ENCODE peak calls at places on chromosomes 4 and X, in seven cellular contexts. One of them, this sample, is unnamed.

GRCh38 chr4:115433501-115433900 is 320.1 kb upstream of the NDST4 start:
- DNase-seq in HCT116: no peak
- DNase-seq in H9: no peak
- DNase-seq in OCI-LY7: no peak
- DNase-seq in neural progenitor cell: no peak
- DNase-seq in mesenchymal stem cell: no peak
- DNase-seq in hepatocyte: no peak
- DNase-seq in this sample: no peak

GRCh38 chr4:77819409-77819835 is 254 bp upstream of the CNOT6L start:
- DNase-seq in HCT116: no peak
- DNase-seq in H9: peak
- DNase-seq in OCI-LY7: peak
- DNase-seq in neural progenitor cell: no peak
- DNase-seq in mesenchymal stem cell: peak
- DNase-seq in hepatocyte: peak
- DNase-seq in this sample: no peak

GRCh38 chr4:1842993-1843448 is 12.9 kb downstream of the LETM1 start:
- DNase-seq in HCT116: no peak
- DNase-seq in H9: no peak
- DNase-seq in OCI-LY7: no peak
- DNase-seq in neural progenitor cell: no peak
- DNase-seq in mesenchymal stem cell: peak
- DNase-seq in hepatocyte: no peak
- DNase-seq in this sample: peak

GRCh38 chr4:1815096-1815996 is 22.3 kb downstream of the FGFR3 start:
- DNase-seq in HCT116: no peak
- DNase-seq in H9: no peak
- DNase-seq in OCI-LY7: no peak
- DNase-seq in neural progenitor cell: no peak
- DNase-seq in mesenchymal stem cell: no peak
- DNase-seq in hepatocyte: no peak
- DNase-seq in this sample: no peak

GRCh38 chr4:16018061-16018676 is 55.2 kb upstream of the FGFBP2 start:
- DNase-seq in HCT116: no peak
- DNase-seq in H9: no peak
- DNase-seq in OCI-LY7: no peak
- DNase-seq in neural progenitor cell: no peak
- DNase-seq in mesenchymal stem cell: no peak
- DNase-seq in hepatocyte: no peak
- DNase-seq in this sample: no peak

GRCh38 chrX:110280954-110281353 is 36.9 kb downstream of the AMMECR1 start:
- DNase-seq in HCT116: no peak
- DNase-seq in H9: no peak
- DNase-seq in OCI-LY7: no peak
- DNase-seq in neural progenitor cell: no peak
- DNase-seq in mesenchymal stem cell: no peak
- DNase-seq in hepatocyte: no peak
- DNase-seq in this sample: no peak

GRCh38 chr4:52873861-52874343 is 11.8 kb downstream of the RASL11B start:
- DNase-seq in HCT116: no peak
- DNase-seq in H9: peak
- DNase-seq in OCI-LY7: no peak
- DNase-seq in neural progenitor cell: peak
- DNase-seq in mesenchymal stem cell: peak
- DNase-seq in hepatocyte: no peak
- DNase-seq in this sample: no peak

GRCh38 chr4:56821394-56822263 is at the start of gene SPINK2:
- DNase-seq in HCT116: peak
- DNase-seq in H9: peak
- DNase-seq in OCI-LY7: peak
- DNase-seq in neural progenitor cell: peak
- DNase-seq in mesenchymal stem cell: peak
- DNase-seq in hepatocyte: peak
- DNase-seq in this sample: no peak

GRCh38 chr4:61493470-61493869 is 293.3 kb downstream of the ADGRL3 start:
- DNase-seq in HCT116: no peak
- DNase-seq in H9: no peak
- DNase-seq in OCI-LY7: no peak
- DNase-seq in neural progenitor cell: peak
- DNase-seq in mesenchymal stem cell: no peak
- DNase-seq in hepatocyte: no peak
- DNase-seq in this sample: no peak

GRCh38 chrX:13488706-13489105 is 80.7 kb upstream of the EGFL6 start:
- DNase-seq in HCT116: no peak
- DNase-seq in H9: no peak
- DNase-seq in OCI-LY7: no peak
- DNase-seq in neural progenitor cell: no peak
- DNase-seq in mesenchymal stem cell: no peak
- DNase-seq in hepatocyte: no peak
- DNase-seq in this sample: no peak

GRCh38 chrX:38627683-38628082 is 66.3 kb downstream of the TSPAN7 start:
- DNase-seq in HCT116: peak
- DNase-seq in H9: peak
- DNase-seq in OCI-LY7: peak
- DNase-seq in neural progenitor cell: peak
- DNase-seq in mesenchymal stem cell: no peak
- DNase-seq in hepatocyte: peak
- DNase-seq in this sample: peak

GRCh38 chr4:93648258-93648657 is 180.3 kb upstream of the ATOH1 start:
- DNase-seq in HCT116: no peak
- DNase-seq in H9: no peak
- DNase-seq in OCI-LY7: no peak
- DNase-seq in neural progenitor cell: no peak
- DNase-seq in mesenchymal stem cell: no peak
- DNase-seq in hepatocyte: no peak
- DNase-seq in this sample: no peak

GRCh38 chrX:13659057-13659456 is 6.1 kb downstream of the TCEANC start:
- DNase-seq in HCT116: no peak
- DNase-seq in H9: no peak
- DNase-seq in OCI-LY7: peak
- DNase-seq in neural progenitor cell: no peak
- DNase-seq in mesenchymal stem cell: peak
- DNase-seq in hepatocyte: no peak
- DNase-seq in this sample: no peak

GRCh38 chr4:146485968-146486367 is 35.8 kb downstream of the SLC10A7 start:
- DNase-seq in HCT116: no peak
- DNase-seq in H9: no peak
- DNase-seq in OCI-LY7: no peak
- DNase-seq in neural progenitor cell: no peak
- DNase-seq in mesenchymal stem cell: no peak
- DNase-seq in hepatocyte: no peak
- DNase-seq in this sample: no peak

GRCh38 chr4:48491514-48492176 is 1.6 kb downstream of the ZAR1 start:
- DNase-seq in HCT116: no peak
- DNase-seq in H9: peak
- DNase-seq in OCI-LY7: no peak
- DNase-seq in neural progenitor cell: no peak
- DNase-seq in mesenchymal stem cell: no peak
- DNase-seq in hepatocyte: no peak
- DNase-seq in this sample: no peak

GRCh38 chr4:48490680-48491513 is 845 bp downstream of the ZAR1 start:
- DNase-seq in HCT116: no peak
- DNase-seq in H9: peak
- DNase-seq in OCI-LY7: no peak
- DNase-seq in neural progenitor cell: peak
- DNase-seq in mesenchymal stem cell: no peak
- DNase-seq in hepatocyte: peak
- DNase-seq in this sample: no peak

GRCh38 chr4:48493485-48494100 is 3.5 kb downstream of the ZAR1 start:
- DNase-seq in HCT116: no peak
- DNase-seq in H9: no peak
- DNase-seq in OCI-LY7: no peak
- DNase-seq in neural progenitor cell: no peak
- DNase-seq in mesenchymal stem cell: no peak
- DNase-seq in hepatocyte: no peak
- DNase-seq in this sample: no peak

GRCh38 chr4:48489683-48490011 is 405 bp upstream of the ZAR1 start:
- DNase-seq in HCT116: no peak
- DNase-seq in H9: peak
- DNase-seq in OCI-LY7: no peak
- DNase-seq in neural progenitor cell: no peak
- DNase-seq in mesenchymal stem cell: no peak
- DNase-seq in hepatocyte: no peak
- DNase-seq in this sample: no peak

DNA sequence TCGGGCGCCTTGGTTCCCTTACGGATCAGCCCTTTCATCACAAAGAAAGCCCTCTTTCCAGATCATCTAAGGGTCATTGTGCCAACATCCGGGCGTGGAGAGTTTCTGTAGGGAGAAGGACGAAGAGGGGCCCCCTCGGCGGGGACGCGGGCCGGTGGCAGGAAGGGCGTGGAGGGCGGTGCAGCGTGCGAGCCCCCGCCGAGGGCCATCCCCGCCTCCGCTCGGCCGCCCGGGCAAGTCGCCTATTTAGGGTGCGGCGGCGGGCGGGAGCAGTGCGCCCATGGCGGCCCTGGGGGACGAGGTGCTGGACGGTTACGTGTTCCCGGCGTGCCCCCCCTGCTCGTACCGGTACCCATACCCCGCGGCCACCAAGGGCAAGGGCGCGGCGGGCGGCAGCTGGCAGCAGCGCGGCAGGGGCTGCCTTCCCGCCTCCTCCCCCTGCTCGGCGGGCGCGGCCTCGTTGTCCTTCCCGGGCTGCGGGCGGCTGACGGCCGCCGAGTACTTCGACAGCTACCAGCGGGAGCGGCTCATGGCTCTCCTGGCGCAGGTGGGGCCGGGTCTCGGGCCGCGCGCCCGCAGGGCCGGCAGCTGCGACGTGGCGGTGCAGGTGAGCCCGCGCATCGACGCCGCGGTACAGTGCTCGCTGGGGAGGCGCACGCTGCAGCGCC is at the start of gene ZAR1:
- DNase-seq in HCT116: no peak
- DNase-seq in H9: peak
- DNase-seq in OCI-LY7: no peak
- DNase-seq in neural progenitor cell: peak
- DNase-seq in mesenchymal stem cell: no peak
- DNase-seq in hepatocyte: peak
- DNase-seq in this sample: no peak
- H2AFZ ChIP-seq in HCT116: no peak
- H2AFZ ChIP-seq in H9: no peak
- H2AFZ ChIP-seq in OCI-LY7: no peak
- H2AFZ ChIP-seq in neural progenitor cell: peak
- H2AFZ ChIP-seq in mesenchymal stem cell: peak
- H2AFZ ChIP-seq in hepatocyte: peak
- H2AFZ ChIP-seq in this sample: peak

GRCh38 chr4:147839200-147839599 is 107.3 kb downstream of the ARHGAP10 start:
- DNase-seq in HCT116: no peak
- DNase-seq in H9: no peak
- DNase-seq in OCI-LY7: no peak
- DNase-seq in neural progenitor cell: no peak
- DNase-seq in mesenchymal stem cell: no peak
- DNase-seq in hepatocyte: no peak
- DNase-seq in this sample: no peak

GRCh38 chr4:147840846-147841732 is 109.2 kb downstream of the ARHGAP10 start:
- DNase-seq in HCT116: no peak
- DNase-seq in H9: no peak
- DNase-seq in OCI-LY7: no peak
- DNase-seq in neural progenitor cell: no peak
- DNase-seq in mesenchymal stem cell: no peak
- DNase-seq in hepatocyte: no peak
- DNase-seq in this sample: peak

GRCh38 chr4:147837854-147838253 is 106.0 kb downstream of the ARHGAP10 start:
- DNase-seq in HCT116: no peak
- DNase-seq in H9: no peak
- DNase-seq in OCI-LY7: no peak
- DNase-seq in neural progenitor cell: no peak
- DNase-seq in mesenchymal stem cell: no peak
- DNase-seq in hepatocyte: no peak
- DNase-seq in this sample: no peak

GRCh38 chr4:147837435-147837834 is 105.5 kb downstream of the ARHGAP10 start:
- DNase-seq in HCT116: no peak
- DNase-seq in H9: no peak
- DNase-seq in OCI-LY7: peak
- DNase-seq in neural progenitor cell: peak
- DNase-seq in mesenchymal stem cell: peak
- DNase-seq in hepatocyte: no peak
- DNase-seq in this sample: no peak

DNA sequence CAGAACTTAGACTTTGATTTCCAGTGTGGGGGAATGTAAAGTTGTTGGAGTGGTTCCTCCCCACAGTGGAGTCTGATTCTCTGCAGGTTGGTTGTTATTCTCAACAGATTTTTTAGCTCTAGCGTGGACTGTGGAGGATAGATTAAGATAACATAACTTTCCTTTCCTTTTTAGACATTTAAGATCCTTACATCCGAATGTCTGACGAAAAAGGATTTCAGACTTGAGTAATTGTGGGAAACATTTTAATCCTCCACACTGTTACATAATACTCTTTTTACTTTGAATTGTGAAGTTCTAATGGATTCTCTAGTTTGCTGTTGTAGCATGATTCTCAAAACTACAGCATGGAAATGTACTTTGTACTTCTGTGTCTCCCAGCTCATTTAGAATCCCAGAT is 107.8 kb downstream of the ARHGAP10 start:
- DNase-seq in HCT116: no peak
- DNase-seq in H9: no peak
- DNase-seq in OCI-LY7: no peak
- DNase-seq in neural progenitor cell: no peak
- DNase-seq in mesenchymal stem cell: no peak
- DNase-seq in hepatocyte: no peak
- DNase-seq in this sample: no peak
- H2AFZ ChIP-seq in HCT116: no peak
- H2AFZ ChIP-seq in H9: no peak
- H2AFZ ChIP-seq in OCI-LY7: no peak
- H2AFZ ChIP-seq in neural progenitor cell: no peak
- H2AFZ ChIP-seq in mesenchymal stem cell: no peak
- H2AFZ ChIP-seq in hepatocyte: no peak
- H2AFZ ChIP-seq in this sample: no peak

DNA sequence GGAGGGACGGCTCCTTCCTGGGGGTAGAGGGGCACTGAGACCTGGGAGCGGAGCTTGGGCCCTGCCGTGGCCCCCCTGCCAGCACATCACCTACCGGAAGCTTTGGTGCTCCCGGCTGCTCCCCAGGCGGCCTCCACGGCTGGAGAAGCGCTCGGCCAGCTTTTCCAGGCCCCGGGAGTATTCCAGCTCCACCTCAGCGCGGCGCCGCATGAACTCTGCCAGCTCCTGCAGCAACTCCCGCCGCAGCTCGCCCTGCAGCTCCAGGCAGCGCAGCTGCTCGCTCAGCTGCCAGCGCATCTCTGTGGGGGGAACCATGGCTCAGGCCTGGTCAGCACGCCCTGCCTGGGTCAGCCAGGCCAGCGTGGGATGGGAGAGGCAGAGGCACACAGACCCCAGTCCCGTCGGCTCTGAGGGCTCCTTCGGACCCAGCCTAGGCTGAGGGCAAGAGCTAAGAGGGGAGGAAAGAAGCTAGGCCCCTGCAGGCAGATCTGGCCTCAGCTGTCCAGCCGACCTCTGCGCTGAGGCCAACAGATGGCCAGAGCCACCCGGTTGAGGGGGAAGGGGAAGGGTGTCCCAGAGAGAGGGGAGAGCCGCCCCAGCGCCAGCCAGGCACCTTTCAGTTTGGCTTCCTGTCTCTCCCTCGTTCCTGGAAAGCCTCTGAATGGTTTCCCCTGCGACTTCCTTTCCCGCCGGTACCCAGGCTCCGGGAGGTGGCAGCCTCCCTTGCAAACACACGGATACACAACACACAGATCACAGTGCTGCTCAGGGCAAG is 4.4 kb downstream of the ARHGAP4 start:
- DNase-seq in HCT116: no peak
- DNase-seq in H9: no peak
- DNase-seq in OCI-LY7: no peak
- DNase-seq in neural progenitor cell: no peak
- DNase-seq in mesenchymal stem cell: no peak
- DNase-seq in hepatocyte: no peak
- DNase-seq in this sample: no peak
- H2AFZ ChIP-seq in HCT116: no peak
- H2AFZ ChIP-seq in H9: no peak
- H2AFZ ChIP-seq in OCI-LY7: no peak
- H2AFZ ChIP-seq in neural progenitor cell: no peak
- H2AFZ ChIP-seq in mesenchymal stem cell: peak
- H2AFZ ChIP-seq in hepatocyte: no peak
- H2AFZ ChIP-seq in this sample: no peak

GRCh38 chrX:118497180-118497814 is 1.7 kb downstream of the DOCK11 start:
- DNase-seq in HCT116: no peak
- DNase-seq in H9: no peak
- DNase-seq in OCI-LY7: peak
- DNase-seq in neural progenitor cell: no peak
- DNase-seq in mesenchymal stem cell: no peak
- DNase-seq in hepatocyte: no peak
- DNase-seq in this sample: no peak
- H2AFZ ChIP-seq in HCT116: no peak
- H2AFZ ChIP-seq in H9: no peak
- H2AFZ ChIP-seq in OCI-LY7: peak
- H2AFZ ChIP-seq in neural progenitor cell: no peak
- H2AFZ ChIP-seq in mesenchymal stem cell: no peak
- H2AFZ ChIP-seq in hepatocyte: no peak
- H2AFZ ChIP-seq in this sample: no peak